ENCODE peak calls at places on chromosomes 7 and 10, in eight cellular contexts. N is prostate gland, J is right lobe of liver, G is A549, D is transverse colon, M is IMR-90, C is HCT116, F is uterus. S is an unnamed sample.

GRCh38 chr7:132508724-132509348 is 67.4 kb downstream of the PLXNA4 start:
- DNase-seq in N (no peak), J (no peak), G (no peak), D (no peak), M (no peak), C (no peak), F (no peak), S (no peak)

GRCh38 chr10:113473851-113474250 is 79.0 kb upstream of the HABP2 start:
- DNase-seq in N (no peak), J (no peak), G (no peak), D (no peak), M (no peak), C (no peak), F (no peak), S (no peak)

GRCh38 chr10:99396471-99396870 is 34.0 kb downstream of the GOT1 start:
- DNase-seq in N (no peak), J (no peak), G (no peak), D (no peak), M (peak; percentile 85), C (no peak), F (no peak), S (no peak)

GRCh38 chr7:22751341-22751740 is 24.3 kb downstream of the IL6 start:
- DNase-seq in N (no peak), J (no peak), G (no peak), D (no peak), M (no peak), C (no peak), F (no peak), S (no peak)

GRCh38 chr10:84908491-84908890 is 580.1 kb downstream of the CCSER2 start:
- DNase-seq in N (no peak), J (no peak), G (peak; percentile 5), D (no peak), M (no peak), C (no peak), F (no peak), S (no peak)

GRCh38 chr10:96454184-96454583 is 59.5 kb downstream of the TLL2 start:
- DNase-seq in N (no peak), J (no peak), G (no peak), D (no peak), M (no peak), C (no peak), F (no peak), S (no peak)

GRCh38 chr10:33258951-33259350 is 75.5 kb downstream of the NRP1 start:
- DNase-seq in N (no peak), J (no peak), G (peak; percentile 58), D (no peak), M (peak; percentile 73), C (no peak), F (no peak), S (no peak)

GRCh38 chr7:123797673-123798526 is 47.1 kb upstream of the HYAL4 start:
- DNase-seq in N (peak; percentile 26), J (no peak), G (peak; percentile 54), D (no peak), M (peak; percentile 78), C (peak; percentile 66), F (no peak), S (no peak)

GRCh38 chr7:860149-860548 is 16.2 kb upstream of the GET4 start:
- DNase-seq in N (no peak), J (no peak), G (no peak), D (no peak), M (no peak), C (no peak), F (no peak), S (no peak)

GRCh38 chr10:97714401-97715258 is 1.1 kb downstream of the MARVELD1 start:
- DNase-seq in N (peak; percentile 85), J (peak; percentile 67), G (peak; percentile 53), D (peak; percentile 72), M (peak; percentile 71), C (no peak), F (peak; percentile 82), S (peak; percentile 83)

GRCh38 chr10:97713351-97713827 is at the start of gene MARVELD1:
- DNase-seq in N (peak; percentile 58), J (peak; percentile 61), G (peak; percentile 81), D (peak; percentile 70), M (peak; percentile 77), C (no peak), F (peak; percentile 92), S (peak; percentile 91)

GRCh38 chr10:97715259-97715874 is 1.8 kb downstream of the MARVELD1 start:
- DNase-seq in N (no peak), J (peak; percentile 22), G (no peak), D (no peak), M (no peak), C (no peak), F (no peak), S (no peak)

GRCh38 chr10:97711640-97712267 is 1.8 kb upstream of the MARVELD1 start:
- DNase-seq in N (no peak), J (no peak), G (no peak), D (no peak), M (no peak), C (no peak), F (no peak), S (no peak)

GRCh38 chr10:97713828-97714400 is 384 bp downstream of the MARVELD1 start:
- DNase-seq in N (peak; percentile 63), J (peak; percentile 81), G (peak; percentile 88), D (peak; percentile 77), M (peak; percentile 74), C (no peak), F (peak; percentile 72), S (peak; percentile 79)
- TF ChIP-seq POLR2A in N (peak; percentile 54), J (peak; percentile 50), G (peak; percentile 55), D (no peak), M (peak; percentile 2), C (peak; percentile 62), F (peak; percentile 35), S (no peak)

GRCh38 chr7:50353201-50353600 is 48.7 kb downstream of the IKZF1 start:
- DNase-seq in N (no peak), J (no peak), G (no peak), D (no peak), M (no peak), C (no peak), F (no peak), S (no peak)

GRCh38 chr7:50352282-50352681 is 47.8 kb downstream of the IKZF1 start:
- DNase-seq in N (no peak), J (no peak), G (no peak), D (no peak), M (no peak), C (no peak), F (no peak), S (no peak)

GRCh38 chr7:50349399-50349798 is 44.9 kb downstream of the IKZF1 start:
- DNase-seq in N (no peak), J (no peak), G (no peak), D (no peak), M (no peak), C (no peak), F (no peak), S (no peak)

GRCh38 chr7:50349963-50350944 is 45.7 kb downstream of the IKZF1 start:
- DNase-seq in N (no peak), J (no peak), G (no peak), D (no peak), M (no peak), C (no peak), F (no peak), S (no peak)

GRCh38 chr7:50351267-50351666 is 46.8 kb downstream of the IKZF1 start:
- DNase-seq in N (no peak), J (no peak), G (no peak), D (no peak), M (no peak), C (no peak), F (no peak), S (no peak)
- H3K4me1 ChIP-seq in N (no peaks in the 10 kb centered on the region), J (no peaks in the 10 kb centered on the region), G (no peaks in the 10 kb centered on the region), D (no peaks in the 10 kb centered on the region), M (no peaks in the 10 kb centered on the region), C (no peaks in the 10 kb centered on the region), F (no peaks in the 10 kb centered on the region), S (no peaks in the 10 kb centered on the region)

GRCh38 chr7:6691609-6692106 is 15.1 kb downstream of the ZNF12 start:
- DNase-seq in N (no peak), J (no peak), G (peak; percentile 56), D (no peak), M (peak; percentile 30), C (no peak), F (no peak), S (no peak)
- H3K9me3 ChIP-seq in N (no peaks in the 10 kb centered on the region), J (peaks cover 70% of the 10 kb centered on the region), G (peaks cover 100% of the 10 kb centered on the region), D (peaks cover 100% of the 10 kb centered on the region), M (peaks cover 95% of the 10 kb centered on the region), C (peaks cover 82% of the 10 kb centered on the region), F (peaks cover 13% of the 10 kb centered on the region), S (peaks cover 80% of the 10 kb centered on the region)

GRCh38 chr7:102433319-102434038 is at the start of gene ORAI2:
- DNase-seq in N (peak; percentile 74), J (peak; percentile 89), G (peak; percentile 51), D (peak; percentile 84), M (peak; percentile 59), C (no peak), F (peak; percentile 76), S (peak; percentile 91)
- TF ChIP-seq POLR2A in N (no peak), J (no peak), G (peak; percentile 56), D (no peak), M (peak; percentile 53), C (no peak), F (peak; percentile 43), S (peak; percentile 17)

GRCh38 chr10:70492786-70493659 is 14.5 kb downstream of the PALD1 start:
- DNase-seq in N (no peak), J (no peak), G (no peak), D (peak; percentile 24), M (peak; percentile 30), C (no peak), F (no peak), S (no peak)
- H3K4me1 ChIP-seq in N (no peaks in the 10 kb centered on the region), J (no peaks in the 10 kb centered on the region), G (no peaks in the 10 kb centered on the region), D (no peaks in the 10 kb centered on the region), M (no peaks in the 10 kb centered on the region), C (peaks cover 8% of the 10 kb centered on the region), F (no peaks in the 10 kb centered on the region), S (peaks cover 6% of the 10 kb centered on the region)

DNA sequence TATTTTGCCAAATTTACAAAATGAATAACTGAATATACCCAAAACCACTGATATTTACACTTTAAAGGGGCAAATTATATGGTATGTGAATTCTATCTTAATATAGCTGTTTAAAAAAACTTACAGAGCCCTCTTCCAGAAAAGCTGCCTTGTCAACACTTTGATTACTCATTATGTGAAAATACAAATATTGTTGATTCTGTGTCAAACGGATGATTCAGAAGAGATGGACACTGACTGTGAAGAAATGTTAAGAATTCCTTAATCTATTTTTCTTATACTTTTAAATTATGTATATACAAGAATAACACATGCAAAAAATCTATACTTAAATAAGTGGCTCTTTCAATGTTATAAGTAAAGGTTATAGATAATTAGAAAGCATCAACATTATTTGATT is 41.5 kb downstream of the SMURF1 start:
- DNase-seq in N (no peak), J (no peak), G (no peak), D (no peak), M (no peak), C (no peak), F (no peak), S (no peak)
- H3K9me3 ChIP-seq in N (no peaks in the 10 kb centered on the region), J (no peaks in the 10 kb centered on the region), G (peaks cover 4% of the 10 kb centered on the region), D (no peaks in the 10 kb centered on the region), M (peaks cover 4% of the 10 kb centered on the region), C (no peaks in the 10 kb centered on the region), F (no peaks in the 10 kb centered on the region), S (no peaks in the 10 kb centered on the region)